ENCODE peak calls at places on chromosomes 12 and 14, in seven cellular contexts. One of them, this sample, is unnamed. For H3K4me1 and H3K27me3, the result is how much of the 10 kb centered on the place peaks cover.

GRCh38 chr12:92191061-92191460 is 45.4 kb upstream of the BTG1 start:
- DNase-seq in MM.1S: no peak
- DNase-seq in GM23248: peak
- DNase-seq in iPS DF 6.9: no peak
- DNase-seq in RWPE2: no peak
- DNase-seq in lower lobe of right lung: no peak
- DNase-seq in sigmoid colon: no peak
- DNase-seq in this sample: no peak

GRCh38 chr14:99698236-99698635 is 14.1 kb downstream of the CYP46A1 start:
- DNase-seq in sigmoid colon: peak
- DNase-seq in MM.1S: no peak
- DNase-seq in GM23248: no peak
- DNase-seq in RWPE2: no peak
- DNase-seq in iPS DF 6.9: no peak
- DNase-seq in lower lobe of right lung: no peak
- DNase-seq in this sample: no peak

GRCh38 chr14:53640695-53641094 is 315.9 kb downstream of the BMP4 start:
- DNase-seq in sigmoid colon: no peak
- DNase-seq in GM23248: no peak
- DNase-seq in lower lobe of right lung: no peak
- DNase-seq in MM.1S: no peak
- DNase-seq in iPS DF 6.9: no peak
- DNase-seq in RWPE2: no peak
- DNase-seq in this sample: peak

GRCh38 chr14:55107766-55108554 is 21.1 kb upstream of the LGALS3 start:
- DNase-seq in GM23248: peak
- DNase-seq in lower lobe of right lung: peak
- DNase-seq in RWPE2: peak
- DNase-seq in MM.1S: no peak
- DNase-seq in sigmoid colon: peak
- DNase-seq in iPS DF 6.9: no peak
- DNase-seq in this sample: peak

GRCh38 chr12:48183876-48184548 is 568 bp downstream of the CCDC184 start:
- DNase-seq in RWPE2: no peak
- DNase-seq in lower lobe of right lung: no peak
- DNase-seq in iPS DF 6.9: no peak
- DNase-seq in MM.1S: no peak
- DNase-seq in sigmoid colon: no peak
- DNase-seq in GM23248: no peak
- DNase-seq in this sample: no peak

GRCh38 chr14:102518063-102518648 is 8.6 kb upstream of the ANKRD9 start:
- DNase-seq in RWPE2: no peak
- DNase-seq in lower lobe of right lung: no peak
- DNase-seq in iPS DF 6.9: no peak
- DNase-seq in sigmoid colon: no peak
- DNase-seq in MM.1S: no peak
- DNase-seq in GM23248: no peak
- DNase-seq in this sample: no peak

GRCh38 chr14:51575225-51576111 is 76.2 kb upstream of the FRMD6 start:
- DNase-seq in GM23248: peak
- DNase-seq in iPS DF 6.9: no peak
- DNase-seq in RWPE2: no peak
- DNase-seq in sigmoid colon: no peak
- DNase-seq in MM.1S: no peak
- DNase-seq in lower lobe of right lung: no peak
- DNase-seq in this sample: no peak

GRCh38 chr14:29311983-29312382 is 545.4 kb downstream of the FOXG1 start:
- DNase-seq in RWPE2: no peak
- DNase-seq in sigmoid colon: no peak
- DNase-seq in GM23248: peak
- DNase-seq in MM.1S: no peak
- DNase-seq in iPS DF 6.9: no peak
- DNase-seq in lower lobe of right lung: no peak
- DNase-seq in this sample: no peak

GRCh38 chr14:51607677-51608076 is 44.0 kb upstream of the FRMD6 start:
- DNase-seq in GM23248: peak
- DNase-seq in MM.1S: no peak
- DNase-seq in RWPE2: no peak
- DNase-seq in lower lobe of right lung: no peak
- DNase-seq in iPS DF 6.9: no peak
- DNase-seq in sigmoid colon: no peak
- DNase-seq in this sample: no peak

GRCh38 chr14:86938356-86938755 is 1054.6 kb downstream of the GALC start:
- DNase-seq in iPS DF 6.9: no peak
- DNase-seq in GM23248: no peak
- DNase-seq in MM.1S: no peak
- DNase-seq in lower lobe of right lung: no peak
- DNase-seq in RWPE2: no peak
- DNase-seq in sigmoid colon: no peak
- DNase-seq in this sample: no peak

GRCh38 chr12:46717159-46717558 is 108.6 kb downstream of the SLC38A4 start:
- DNase-seq in GM23248: no peak
- DNase-seq in sigmoid colon: no peak
- DNase-seq in MM.1S: no peak
- DNase-seq in iPS DF 6.9: no peak
- DNase-seq in RWPE2: no peak
- DNase-seq in lower lobe of right lung: no peak
- DNase-seq in this sample: no peak

GRCh38 chr12:42779186-42779859 is 189.8 kb upstream of the PRICKLE1 start:
- DNase-seq in iPS DF 6.9: no peak
- DNase-seq in sigmoid colon: no peak
- DNase-seq in MM.1S: no peak
- DNase-seq in GM23248: peak
- DNase-seq in lower lobe of right lung: no peak
- DNase-seq in RWPE2: no peak
- DNase-seq in this sample: peak

GRCh38 chr12:123160801-123161487 is 10.1 kb upstream of the PITPNM2 start:
- DNase-seq in lower lobe of right lung: no peak
- DNase-seq in RWPE2: no peak
- DNase-seq in sigmoid colon: no peak
- DNase-seq in GM23248: peak
- DNase-seq in MM.1S: no peak
- DNase-seq in iPS DF 6.9: no peak
- DNase-seq in this sample: no peak

GRCh38 chr12:13982010-13982409 is 608 bp upstream of the GRIN2B start:
- DNase-seq in GM23248: peak
- DNase-seq in lower lobe of right lung: no peak
- DNase-seq in iPS DF 6.9: peak
- DNase-seq in MM.1S: no peak
- DNase-seq in sigmoid colon: no peak
- DNase-seq in RWPE2: no peak
- DNase-seq in this sample: no peak

GRCh38 chr12:67237231-67237630 is 31.9 kb upstream of the CAND1 start:
- DNase-seq in RWPE2: no peak
- DNase-seq in lower lobe of right lung: no peak
- DNase-seq in iPS DF 6.9: no peak
- DNase-seq in MM.1S: no peak
- DNase-seq in sigmoid colon: no peak
- DNase-seq in GM23248: no peak
- DNase-seq in this sample: no peak

GRCh38 chr12:92278378-92278828 is 132.8 kb upstream of the BTG1 start:
- DNase-seq in MM.1S: no peak
- DNase-seq in RWPE2: no peak
- DNase-seq in GM23248: peak
- DNase-seq in iPS DF 6.9: no peak
- DNase-seq in lower lobe of right lung: no peak
- DNase-seq in sigmoid colon: no peak
- DNase-seq in this sample: no peak

GRCh38 chr12:132079190-132079589 is 64.9 kb downstream of the DDX51 start:
- DNase-seq in iPS DF 6.9: no peak
- DNase-seq in RWPE2: no peak
- DNase-seq in GM23248: no peak
- DNase-seq in lower lobe of right lung: no peak
- DNase-seq in sigmoid colon: no peak
- DNase-seq in MM.1S: no peak
- DNase-seq in this sample: no peak

GRCh38 chr14:102500724-102501123 is 8.9 kb downstream of the ANKRD9 start:
- DNase-seq in RWPE2: no peak
- DNase-seq in GM23248: no peak
- DNase-seq in MM.1S: no peak
- DNase-seq in iPS DF 6.9: no peak
- DNase-seq in sigmoid colon: no peak
- DNase-seq in lower lobe of right lung: no peak
- DNase-seq in this sample: no peak

GRCh38 chr12:42442328-42442759 is 116.4 kb downstream of the PPHLN1 start:
- DNase-seq in sigmoid colon: no peak
- DNase-seq in RWPE2: no peak
- DNase-seq in iPS DF 6.9: no peak
- DNase-seq in lower lobe of right lung: no peak
- DNase-seq in MM.1S: no peak
- DNase-seq in GM23248: no peak
- DNase-seq in this sample: no peak

DNA sequence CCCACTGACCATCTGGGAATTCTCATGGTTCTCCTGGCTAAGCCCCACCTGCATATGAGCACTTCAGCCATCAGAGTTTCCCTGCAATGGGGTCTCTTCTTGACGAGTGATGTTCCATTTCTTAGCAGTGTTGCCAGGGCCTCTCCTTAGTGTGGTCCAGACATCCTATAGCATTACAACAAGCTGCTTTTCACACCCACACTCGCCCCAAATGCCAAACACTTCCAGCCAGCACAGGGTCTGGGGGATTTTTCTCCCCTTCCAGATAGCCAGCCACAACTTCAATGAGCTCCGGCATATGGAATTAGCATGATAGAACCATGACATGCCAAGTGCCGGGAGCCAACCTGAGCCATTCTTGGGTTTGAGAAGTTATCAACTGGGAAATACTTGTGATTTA is 267.4 kb downstream of the ZFP36L1 start:
- DNase-seq in iPS DF 6.9: no peak
- DNase-seq in lower lobe of right lung: no peak
- DNase-seq in MM.1S: no peak
- DNase-seq in sigmoid colon: no peak
- DNase-seq in RWPE2: no peak
- DNase-seq in GM23248: no peak
- DNase-seq in this sample: no peak
- H3K4me1 ChIP-seq in iPS DF 6.9: under half
- H3K4me1 ChIP-seq in lower lobe of right lung: under half
- H3K4me1 ChIP-seq in MM.1S: under half
- H3K4me1 ChIP-seq in sigmoid colon: under half
- H3K4me1 ChIP-seq in RWPE2: under half
- H3K4me1 ChIP-seq in GM23248: under half
- H3K4me1 ChIP-seq in this sample: under half

GRCh38 chr14:49446801-49447200 is 139.4 kb downstream of the RPS29 start:
- DNase-seq in GM23248: no peak
- DNase-seq in RWPE2: no peak
- DNase-seq in sigmoid colon: no peak
- DNase-seq in lower lobe of right lung: no peak
- DNase-seq in MM.1S: no peak
- DNase-seq in iPS DF 6.9: no peak
- DNase-seq in this sample: no peak
- H3K27me3 ChIP-seq in GM23248: under half
- H3K27me3 ChIP-seq in RWPE2: under half
- H3K27me3 ChIP-seq in sigmoid colon: under half
- H3K27me3 ChIP-seq in lower lobe of right lung: under half
- H3K27me3 ChIP-seq in MM.1S: under half
- H3K27me3 ChIP-seq in iPS DF 6.9: under half
- H3K27me3 ChIP-seq in this sample: under half

GRCh38 chr12:24380122-24380521 is 430.7 kb upstream of the SOX5 start:
- DNase-seq in iPS DF 6.9: no peak
- DNase-seq in RWPE2: no peak
- DNase-seq in sigmoid colon: no peak
- DNase-seq in GM23248: no peak
- DNase-seq in lower lobe of right lung: no peak
- DNase-seq in MM.1S: no peak
- DNase-seq in this sample: peak

GRCh38 chr12:24378548-24379011 is 429.1 kb upstream of the SOX5 start:
- DNase-seq in sigmoid colon: no peak
- DNase-seq in GM23248: no peak
- DNase-seq in lower lobe of right lung: no peak
- DNase-seq in RWPE2: no peak
- DNase-seq in MM.1S: no peak
- DNase-seq in iPS DF 6.9: no peak
- DNase-seq in this sample: no peak

GRCh38 chr12:24379493-24379892 is 430.0 kb upstream of the SOX5 start:
- DNase-seq in RWPE2: no peak
- DNase-seq in MM.1S: no peak
- DNase-seq in sigmoid colon: no peak
- DNase-seq in iPS DF 6.9: no peak
- DNase-seq in GM23248: no peak
- DNase-seq in lower lobe of right lung: no peak
- DNase-seq in this sample: no peak

GRCh38 chr12:24381790-24382189 is 432.3 kb upstream of the SOX5 start:
- DNase-seq in RWPE2: no peak
- DNase-seq in MM.1S: no peak
- DNase-seq in sigmoid colon: no peak
- DNase-seq in iPS DF 6.9: no peak
- DNase-seq in lower lobe of right lung: no peak
- DNase-seq in GM23248: no peak
- DNase-seq in this sample: no peak

DNA sequence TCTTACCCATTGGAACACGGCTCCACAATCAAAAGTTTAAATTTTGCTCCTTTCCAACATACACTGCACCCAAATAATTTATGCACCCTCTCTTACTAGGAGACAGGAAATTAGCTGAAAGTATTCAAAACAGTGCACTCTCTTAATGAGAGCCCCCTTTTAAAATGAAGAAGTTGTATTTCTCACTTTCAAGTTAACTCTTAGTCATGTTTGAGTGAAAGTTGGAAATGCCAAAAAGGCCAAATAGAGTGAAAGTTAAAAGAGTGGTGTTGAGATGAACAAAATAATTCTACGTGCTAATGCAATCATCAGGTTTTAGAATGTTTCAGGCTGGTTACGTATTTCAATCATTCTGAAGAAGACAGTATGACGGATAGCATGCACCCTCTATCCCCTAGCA is 429.6 kb upstream of the SOX5 start:
- DNase-seq in iPS DF 6.9: no peak
- DNase-seq in lower lobe of right lung: no peak
- DNase-seq in MM.1S: no peak
- DNase-seq in GM23248: no peak
- DNase-seq in sigmoid colon: no peak
- DNase-seq in RWPE2: no peak
- DNase-seq in this sample: no peak
- H3K27ac ChIP-seq in iPS DF 6.9: no peak
- H3K27ac ChIP-seq in lower lobe of right lung: no peak
- H3K27ac ChIP-seq in MM.1S: no peak
- H3K27ac ChIP-seq in GM23248: no peak
- H3K27ac ChIP-seq in sigmoid colon: no peak
- H3K27ac ChIP-seq in RWPE2: no peak
- H3K27ac ChIP-seq in this sample: no peak

DNA sequence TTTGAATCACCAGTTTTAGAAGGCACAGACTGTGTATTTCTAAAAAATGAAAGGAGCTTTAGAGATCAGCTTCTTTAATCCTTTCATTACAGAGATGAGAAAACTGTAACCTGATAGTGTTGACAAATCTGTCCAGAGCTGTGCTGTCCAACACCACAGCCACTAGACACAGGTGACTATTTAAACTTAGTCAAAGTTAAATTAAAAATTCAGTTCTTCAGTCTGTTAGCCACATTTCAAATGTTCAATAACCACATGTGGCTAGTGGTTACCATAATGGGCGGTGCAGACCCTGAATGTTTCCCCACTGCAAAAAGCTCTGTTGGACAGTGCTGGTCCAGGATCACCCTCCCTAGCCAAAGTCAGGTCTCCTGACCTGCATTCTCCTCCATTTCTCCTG is 21.6 kb downstream of the DAD1 start:
- DNase-seq in MM.1S: peak
- DNase-seq in iPS DF 6.9: no peak
- DNase-seq in lower lobe of right lung: no peak
- DNase-seq in sigmoid colon: no peak
- DNase-seq in RWPE2: no peak
- DNase-seq in GM23248: no peak
- DNase-seq in this sample: no peak
- H3K4me1 ChIP-seq in MM.1S: half or more
- H3K4me1 ChIP-seq in iPS DF 6.9: under half
- H3K4me1 ChIP-seq in lower lobe of right lung: half or more
- H3K4me1 ChIP-seq in sigmoid colon: under half
- H3K4me1 ChIP-seq in RWPE2: under half
- H3K4me1 ChIP-seq in GM23248: under half
- H3K4me1 ChIP-seq in this sample: under half

This sample was measured in foreskin keratinocyte.